ENCODE peak calls at places on chromosomes 6 and 20, in five cellular contexts. J is Peyer's patch, X is hepatocyte, C is tibial nerve, Q is foreskin keratinocyte. K is an unnamed sample.

GRCh38 chr6:21188505-21189223 is 404.9 kb upstream of the SOX4 start:
- DNase-seq in J (no peak), X (no peak), C (no peak), Q (peak), K (no peak)

GRCh38 chr20:62928246-62928939 is 2.1 kb upstream of the DIDO1 start:
- DNase-seq in J (peak), X (no peak), C (no peak), Q (no peak), K (no peak)

GRCh38 chr6:49030621-49031020 is 432.4 kb downstream of the MMUT start:
- DNase-seq in J (no peak), X (no peak), C (no peak), Q (no peak), K (no peak)

GRCh38 chr20:63941282-63942060 is 14.7 kb downstream of the UCKL1 start:
- DNase-seq in J (peak), X (no peak), C (no peak), Q (peak), K (no peak)

GRCh38 chr20:20085812-20086211 is 33.5 kb downstream of the CFAP61 start:
- DNase-seq in J (no peak), X (no peak), C (no peak), Q (peak), K (no peak)

GRCh38 chr6:71478834-71479541 is 190.4 kb downstream of the OGFRL1 start:
- DNase-seq in J (no peak), X (no peak), C (no peak), Q (peak), K (peak)

GRCh38 chr6:72530152-72530551 is 91.7 kb upstream of the KCNQ5 start:
- DNase-seq in J (no peak), X (no peak), C (no peak), Q (no peak), K (no peak)

GRCh38 chr6:31070711-31071197 is 41.6 kb downstream of the C6orf15 start:
- DNase-seq in J (no peak), X (peak), C (no peak), Q (no peak), K (peak)

GRCh38 chr6:160973311-160973710 is 18.3 kb upstream of the MAP3K4 start:
- DNase-seq in J (no peak), X (peak), C (no peak), Q (no peak), K (no peak)

GRCh38 chr6:3523288-3523670 is 66.4 kb upstream of the SLC22A23 start:
- DNase-seq in J (no peak), X (no peak), C (no peak), Q (no peak), K (no peak)

GRCh38 chr20:58131111-58131510 is 97.3 kb downstream of the ANKRD60 start:
- DNase-seq in J (no peak), X (no peak), C (peak), Q (no peak), K (no peak)

GRCh38 chr20:34334654-34335407 is 28.2 kb upstream of the ITCH start:
- DNase-seq in J (no peak), X (no peak), C (no peak), Q (no peak), K (no peak)

GRCh38 chr20:33387177-33387576 is 14.1 kb downstream of the CDK5RAP1 start:
- DNase-seq in J (no peak), X (peak), C (no peak), Q (no peak), K (no peak)

GRCh38 chr20:56875052-56875663 is 246.1 kb downstream of the TFAP2C start:
- DNase-seq in J (no peak), X (peak), C (no peak), Q (peak), K (no peak)

GRCh38 chr6:118216751-118217150 is 309.7 kb downstream of the SLC35F1 start:
- DNase-seq in J (no peak), X (no peak), C (no peak), Q (peak), K (no peak)

GRCh38 chr6:109834595-109835437 is 143.3 kb upstream of the GPR6 start:
- DNase-seq in J (no peak), X (peak), C (no peak), Q (no peak), K (no peak)

GRCh38 chr20:44600758-44601562 is 18.6 kb downstream of the PKIG start:
- DNase-seq in J (no peak), X (no peak), C (no peak), Q (no peak), K (no peak)

GRCh38 chr20:37282558-37282957 is 6.9 kb upstream of the MANBAL start:
- DNase-seq in J (no peak), X (peak), C (no peak), Q (no peak), K (no peak)
- TF ChIP-seq CTCF in J (peak), X (peak), C (peak), Q (peak), K (peak)

GRCh38 chr6:39865011-39865888 is 69.0 kb downstream of the MOCS1 start:
- DNase-seq in J (peak), X (peak), C (peak), Q (no peak), K (no peak)
- TF ChIP-seq CTCF in J (peak), X (peak), C (peak), Q (peak), K (peak)

GRCh38 chr20:47789081-47789998 is 4.1 kb upstream of the SULF2 start:
- DNase-seq in J (no peak), X (peak), C (no peak), Q (no peak), K (no peak)
- TF ChIP-seq CTCF in J (no peak), X (no peak), C (no peak), Q (no peak), K (no peak)

DNA sequence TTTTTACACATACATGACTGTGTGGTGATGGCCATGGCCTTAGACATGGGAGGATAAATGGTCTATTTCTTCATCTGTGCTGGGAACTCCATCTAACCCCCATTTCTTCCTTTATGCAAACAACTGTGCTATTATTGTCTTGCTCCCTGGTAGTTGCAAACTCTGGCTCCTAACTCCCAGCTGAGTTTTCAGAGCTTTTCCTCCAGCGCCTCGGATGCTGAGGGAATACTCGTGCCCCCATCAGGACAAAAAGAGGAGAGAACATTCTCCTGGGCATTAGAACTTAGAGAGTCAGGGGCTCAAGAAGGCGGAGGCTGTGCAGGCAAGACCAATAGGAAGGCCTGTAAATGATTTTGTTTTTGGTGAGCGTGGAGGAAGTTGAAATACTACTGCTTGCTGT is 2.1 kb downstream of the DAAM2 start:
- DNase-seq in J (no peak), X (no peak), C (no peak), Q (no peak), K (no peak)
- TF ChIP-seq CTCF in J (no peak), X (peak), C (no peak), Q (no peak), K (peak)